ENCODE peak calls at places on chromosomes 5 and 9, in ten cellular contexts. One of them, this sample, is unnamed.

GRCh38 chr9:69671904-69672827 is at the start of gene APBA1:
- DNase-seq in choroid plexus epithelial cell: peak; percentile 35
- DNase-seq in GM13976: peak; percentile 54
- DNase-seq in HCT116: no peak
- DNase-seq in MM.1S: peak; percentile 24
- DNase-seq in AG09309: no peak
- DNase-seq in CD4-positive, alpha-beta T cell: peak; percentile 51
- DNase-seq in B cell: peak; percentile 43
- DNase-seq in AG04449: no peak
- DNase-seq in MCF 10A: no peak
- DNase-seq in this sample: peak; percentile 52

GRCh38 chr5:75588666-75589065 is 22.6 kb upstream of the ANKDD1B start:
- DNase-seq in AG04449: no peak
- DNase-seq in B cell: no peak
- DNase-seq in AG09309: no peak
- DNase-seq in choroid plexus epithelial cell: peak; percentile 22
- DNase-seq in CD4-positive, alpha-beta T cell: no peak
- DNase-seq in MCF 10A: no peak
- DNase-seq in MM.1S: no peak
- DNase-seq in GM13976: no peak
- DNase-seq in HCT116: no peak
- DNase-seq in this sample: no peak

GRCh38 chr5:180595381-180596114 is 4.2 kb upstream of the SCGB3A1 start:
- DNase-seq in B cell: peak; percentile 16
- DNase-seq in AG04449: no peak
- DNase-seq in AG09309: no peak
- DNase-seq in MCF 10A: no peak
- DNase-seq in CD4-positive, alpha-beta T cell: no peak
- DNase-seq in GM13976: no peak
- DNase-seq in MM.1S: no peak
- DNase-seq in HCT116: no peak
- DNase-seq in choroid plexus epithelial cell: no peak
- DNase-seq in this sample: peak; percentile 12

GRCh38 chr9:4640027-4640426 is 22.1 kb upstream of the PLPP6 start:
- DNase-seq in B cell: no peak
- DNase-seq in choroid plexus epithelial cell: peak; percentile 68
- DNase-seq in MCF 10A: peak; percentile 38
- DNase-seq in MM.1S: peak; percentile 32
- DNase-seq in AG09309: no peak
- DNase-seq in HCT116: peak; percentile 31
- DNase-seq in AG04449: no peak
- DNase-seq in GM13976: peak; percentile 32
- DNase-seq in CD4-positive, alpha-beta T cell: peak; percentile 53
- DNase-seq in this sample: peak; percentile 39

GRCh38 chr5:153896701-153897100 is 142.0 kb downstream of the FAM114A2 start:
- DNase-seq in HCT116: no peak
- DNase-seq in GM13976: peak; percentile 48
- DNase-seq in AG09309: peak; percentile 50
- DNase-seq in MCF 10A: peak; percentile 67
- DNase-seq in choroid plexus epithelial cell: peak; percentile 66
- DNase-seq in CD4-positive, alpha-beta T cell: no peak
- DNase-seq in B cell: no peak
- DNase-seq in MM.1S: peak; percentile 51
- DNase-seq in AG04449: no peak
- DNase-seq in this sample: peak; percentile 42

GRCh38 chr5:130063603-130064002 is 159.3 kb downstream of the CHSY3 start:
- DNase-seq in AG04449: no peak
- DNase-seq in HCT116: no peak
- DNase-seq in MCF 10A: no peak
- DNase-seq in MM.1S: no peak
- DNase-seq in choroid plexus epithelial cell: no peak
- DNase-seq in B cell: no peak
- DNase-seq in AG09309: no peak
- DNase-seq in CD4-positive, alpha-beta T cell: no peak
- DNase-seq in GM13976: no peak
- DNase-seq in this sample: no peak

GRCh38 chr9:132411091-132411508 is 1.1 kb downstream of the CFAP77 start:
- DNase-seq in HCT116: peak; percentile 68
- DNase-seq in GM13976: peak; percentile 78
- DNase-seq in AG04449: no peak
- DNase-seq in choroid plexus epithelial cell: peak; percentile 41
- DNase-seq in MCF 10A: peak; percentile 64
- DNase-seq in B cell: peak; percentile 81
- DNase-seq in MM.1S: peak; percentile 85
- DNase-seq in CD4-positive, alpha-beta T cell: peak; percentile 53
- DNase-seq in AG09309: no peak
- DNase-seq in this sample: peak; percentile 77

GRCh38 chr5:115418788-115419187 is 122.3 kb upstream of the CCDC112 start:
- DNase-seq in GM13976: no peak
- DNase-seq in AG09309: no peak
- DNase-seq in choroid plexus epithelial cell: no peak
- DNase-seq in HCT116: no peak
- DNase-seq in B cell: no peak
- DNase-seq in MM.1S: no peak
- DNase-seq in AG04449: no peak
- DNase-seq in MCF 10A: peak; percentile 45
- DNase-seq in CD4-positive, alpha-beta T cell: no peak
- DNase-seq in this sample: no peak

GRCh38 chr5:6765612-6766525 is 52.6 kb downstream of the TENT4A start:
- DNase-seq in GM13976: peak; percentile 89
- DNase-seq in choroid plexus epithelial cell: peak; percentile 83
- DNase-seq in B cell: no peak
- DNase-seq in AG09309: no peak
- DNase-seq in HCT116: peak; percentile 71
- DNase-seq in MM.1S: peak; percentile 77
- DNase-seq in AG04449: no peak
- DNase-seq in MCF 10A: peak; percentile 89
- DNase-seq in CD4-positive, alpha-beta T cell: peak; percentile 50
- DNase-seq in this sample: peak; percentile 86

GRCh38 chr9:136361757-136362449 is 1.6 kb downstream of the DNLZ start:
- DNase-seq in B cell: no peak
- DNase-seq in CD4-positive, alpha-beta T cell: no peak
- DNase-seq in AG09309: no peak
- DNase-seq in HCT116: no peak
- DNase-seq in choroid plexus epithelial cell: no peak
- DNase-seq in MM.1S: no peak
- DNase-seq in MCF 10A: no peak
- DNase-seq in GM13976: no peak
- DNase-seq in AG04449: no peak
- DNase-seq in this sample: no peak

GRCh38 chr9:130660683-130661460 is 3.5 kb upstream of the PRDM12 start:
- DNase-seq in GM13976: no peak
- DNase-seq in choroid plexus epithelial cell: no peak
- DNase-seq in MCF 10A: no peak
- DNase-seq in AG09309: no peak
- DNase-seq in CD4-positive, alpha-beta T cell: no peak
- DNase-seq in AG04449: no peak
- DNase-seq in HCT116: no peak
- DNase-seq in MM.1S: no peak
- DNase-seq in B cell: peak; percentile 72
- DNase-seq in this sample: peak; percentile 65

GRCh38 chr5:139488269-139488668 is 5.7 kb upstream of the STING1 start:
- DNase-seq in AG09309: no peak
- DNase-seq in MM.1S: no peak
- DNase-seq in choroid plexus epithelial cell: peak; percentile 19
- DNase-seq in B cell: no peak
- DNase-seq in AG04449: no peak
- DNase-seq in HCT116: no peak
- DNase-seq in GM13976: peak; percentile 34
- DNase-seq in MCF 10A: no peak
- DNase-seq in CD4-positive, alpha-beta T cell: no peak
- DNase-seq in this sample: no peak

GRCh38 chr9:13213337-13213736 is 66.2 kb downstream of the MPDZ start:
- DNase-seq in B cell: no peak
- DNase-seq in HCT116: no peak
- DNase-seq in AG09309: peak; percentile 7
- DNase-seq in MM.1S: peak; percentile 9
- DNase-seq in AG04449: peak; percentile 7
- DNase-seq in choroid plexus epithelial cell: peak; percentile 61
- DNase-seq in MCF 10A: peak; percentile 5
- DNase-seq in GM13976: no peak
- DNase-seq in CD4-positive, alpha-beta T cell: no peak
- DNase-seq in this sample: no peak

GRCh38 chr9:33489070-33489469 is 15.3 kb upstream of the NOL6 start:
- DNase-seq in GM13976: no peak
- DNase-seq in AG09309: no peak
- DNase-seq in choroid plexus epithelial cell: peak; percentile 38
- DNase-seq in AG04449: peak; percentile 26
- DNase-seq in MCF 10A: no peak
- DNase-seq in B cell: no peak
- DNase-seq in CD4-positive, alpha-beta T cell: no peak
- DNase-seq in HCT116: no peak
- DNase-seq in MM.1S: no peak
- DNase-seq in this sample: no peak

GRCh38 chr5:90162324-90162723 is 247.2 kb downstream of the CETN3 start:
- DNase-seq in MM.1S: no peak
- DNase-seq in HCT116: no peak
- DNase-seq in AG09309: no peak
- DNase-seq in choroid plexus epithelial cell: no peak
- DNase-seq in MCF 10A: no peak
- DNase-seq in GM13976: no peak
- DNase-seq in CD4-positive, alpha-beta T cell: no peak
- DNase-seq in AG04449: no peak
- DNase-seq in B cell: no peak
- DNase-seq in this sample: no peak

GRCh38 chr9:8514760-8515159 is 715.2 kb upstream of the DMAC1 start:
- DNase-seq in GM13976: no peak
- DNase-seq in HCT116: no peak
- DNase-seq in MCF 10A: no peak
- DNase-seq in choroid plexus epithelial cell: no peak
- DNase-seq in B cell: no peak
- DNase-seq in AG04449: no peak
- DNase-seq in CD4-positive, alpha-beta T cell: no peak
- DNase-seq in MM.1S: no peak
- DNase-seq in AG09309: no peak
- DNase-seq in this sample: no peak
- TF ChIP-seq CTCF in GM13976: no peak
- TF ChIP-seq CTCF in HCT116: no peak
- TF ChIP-seq CTCF in MCF 10A: no peak
- TF ChIP-seq CTCF in choroid plexus epithelial cell: no peak
- TF ChIP-seq CTCF in B cell: no peak
- TF ChIP-seq CTCF in AG04449: no peak
- TF ChIP-seq CTCF in CD4-positive, alpha-beta T cell: no peak
- TF ChIP-seq CTCF in MM.1S: no peak
- TF ChIP-seq CTCF in AG09309: no peak
- TF ChIP-seq CTCF in this sample: no peak

GRCh38 chr5:148459669-148460068 is 75.9 kb downstream of the FBXO38 start:
- DNase-seq in MCF 10A: no peak
- DNase-seq in GM13976: no peak
- DNase-seq in MM.1S: no peak
- DNase-seq in B cell: no peak
- DNase-seq in AG09309: no peak
- DNase-seq in AG04449: no peak
- DNase-seq in HCT116: no peak
- DNase-seq in CD4-positive, alpha-beta T cell: no peak
- DNase-seq in choroid plexus epithelial cell: no peak
- DNase-seq in this sample: no peak

GRCh38 chr5:148458036-148458888 is 74.5 kb downstream of the FBXO38 start:
- DNase-seq in choroid plexus epithelial cell: no peak
- DNase-seq in MCF 10A: no peak
- DNase-seq in CD4-positive, alpha-beta T cell: no peak
- DNase-seq in GM13976: no peak
- DNase-seq in MM.1S: no peak
- DNase-seq in B cell: no peak
- DNase-seq in AG09309: no peak
- DNase-seq in AG04449: no peak
- DNase-seq in HCT116: no peak
- DNase-seq in this sample: no peak

GRCh38 chr5:148455055-148455675 is 71.4 kb downstream of the FBXO38 start:
- DNase-seq in B cell: no peak
- DNase-seq in MM.1S: no peak
- DNase-seq in HCT116: no peak
- DNase-seq in choroid plexus epithelial cell: peak; percentile 14
- DNase-seq in AG09309: no peak
- DNase-seq in CD4-positive, alpha-beta T cell: no peak
- DNase-seq in AG04449: no peak
- DNase-seq in GM13976: no peak
- DNase-seq in MCF 10A: no peak
- DNase-seq in this sample: no peak

GRCh38 chr5:148454576-148454975 is 70.8 kb downstream of the FBXO38 start:
- DNase-seq in HCT116: no peak
- DNase-seq in GM13976: no peak
- DNase-seq in B cell: no peak
- DNase-seq in AG09309: no peak
- DNase-seq in choroid plexus epithelial cell: no peak
- DNase-seq in MM.1S: no peak
- DNase-seq in CD4-positive, alpha-beta T cell: no peak
- DNase-seq in AG04449: no peak
- DNase-seq in MCF 10A: no peak
- DNase-seq in this sample: no peak

GRCh38 chr5:148457183-148457620 is 73.4 kb downstream of the FBXO38 start:
- DNase-seq in choroid plexus epithelial cell: peak; percentile 27
- DNase-seq in MM.1S: no peak
- DNase-seq in B cell: peak; percentile 10
- DNase-seq in CD4-positive, alpha-beta T cell: no peak
- DNase-seq in HCT116: no peak
- DNase-seq in GM13976: no peak
- DNase-seq in MCF 10A: peak; percentile 60
- DNase-seq in AG04449: no peak
- DNase-seq in AG09309: no peak
- DNase-seq in this sample: no peak
- TF ChIP-seq CTCF in choroid plexus epithelial cell: peak; percentile 66
- TF ChIP-seq CTCF in MM.1S: peak; percentile 16
- TF ChIP-seq CTCF in B cell: peak; percentile 68
- TF ChIP-seq CTCF in CD4-positive, alpha-beta T cell: peak; percentile 33
- TF ChIP-seq CTCF in HCT116: peak; percentile 53
- TF ChIP-seq CTCF in GM13976: no peak
- TF ChIP-seq CTCF in MCF 10A: peak; percentile 52
- TF ChIP-seq CTCF in AG04449: no peak
- TF ChIP-seq CTCF in AG09309: peak; percentile 40
- TF ChIP-seq CTCF in this sample: no peak

DNA sequence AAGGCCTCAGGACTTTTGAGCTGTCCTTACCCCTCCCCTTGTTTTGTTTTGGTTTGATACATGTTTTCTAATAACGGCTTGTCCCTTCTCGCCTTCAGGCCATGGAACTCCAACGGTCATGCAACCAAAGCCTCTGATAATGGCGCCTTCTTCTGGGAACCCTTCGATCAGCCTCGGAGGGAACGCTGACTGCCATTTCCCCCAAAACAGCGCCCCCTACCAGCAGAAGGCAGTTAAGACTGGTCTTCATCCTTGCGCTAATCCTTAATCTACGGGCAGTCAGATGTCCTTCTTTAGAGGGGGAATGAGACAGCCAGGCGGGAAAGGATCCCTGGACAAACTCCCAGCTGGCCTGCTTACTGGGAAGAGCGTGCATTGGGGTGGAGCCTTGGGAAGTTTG is 276.6 kb downstream of the ICE1 start:
- DNase-seq in MCF 10A: no peak
- DNase-seq in CD4-positive, alpha-beta T cell: no peak
- DNase-seq in AG04449: no peak
- DNase-seq in B cell: no peak
- DNase-seq in choroid plexus epithelial cell: no peak
- DNase-seq in HCT116: no peak
- DNase-seq in MM.1S: no peak
- DNase-seq in GM13976: no peak
- DNase-seq in AG09309: no peak
- DNase-seq in this sample: no peak
- TF ChIP-seq CTCF in MCF 10A: no peak
- TF ChIP-seq CTCF in CD4-positive, alpha-beta T cell: no peak
- TF ChIP-seq CTCF in AG04449: no peak
- TF ChIP-seq CTCF in B cell: no peak
- TF ChIP-seq CTCF in choroid plexus epithelial cell: no peak
- TF ChIP-seq CTCF in HCT116: peak; percentile 32
- TF ChIP-seq CTCF in MM.1S: no peak
- TF ChIP-seq CTCF in GM13976: no peak
- TF ChIP-seq CTCF in AG09309: no peak
- TF ChIP-seq CTCF in this sample: no peak

GRCh38 chr5:3101561-3101960 is 350.1 kb upstream of the IRX2 start:
- DNase-seq in B cell: no peak
- DNase-seq in AG04449: no peak
- DNase-seq in HCT116: no peak
- DNase-seq in MCF 10A: no peak
- DNase-seq in GM13976: no peak
- DNase-seq in CD4-positive, alpha-beta T cell: no peak
- DNase-seq in MM.1S: no peak
- DNase-seq in choroid plexus epithelial cell: no peak
- DNase-seq in AG09309: no peak
- DNase-seq in this sample: no peak
- TF ChIP-seq CTCF in B cell: no peak
- TF ChIP-seq CTCF in AG04449: no peak
- TF ChIP-seq CTCF in HCT116: no peak
- TF ChIP-seq CTCF in MCF 10A: no peak
- TF ChIP-seq CTCF in GM13976: no peak
- TF ChIP-seq CTCF in CD4-positive, alpha-beta T cell: no peak
- TF ChIP-seq CTCF in MM.1S: no peak
- TF ChIP-seq CTCF in choroid plexus epithelial cell: no peak
- TF ChIP-seq CTCF in AG09309: no peak
- TF ChIP-seq CTCF in this sample: no peak

This sample was measured in GM13977.